ENCODE peak calls at places on chromosomes 5 and 9, in four cellular contexts. D is retinal pigment epithelial cell, Q is GM23248, U is upper lobe of left lung. G is an unnamed sample.

GRCh38 chr9:96327694-96328352 is 25.8 kb upstream of the HSD17B3 start:
- DNase-seq in D (no peak), Q (peak), U (no peak), G (peak)

GRCh38 chr5:169629847-169630548 is 7.1 kb upstream of the DOCK2 start:
- DNase-seq in Q (peak), U (no peak), D (peak), G (no peak)

GRCh38 chr9:121769939-121770338 is 118.5 kb downstream of the DAB2IP start:
- DNase-seq in U (no peak), Q (no peak), D (no peak), G (no peak)

GRCh38 chr9:88378317-88378716 is 9.9 kb upstream of the SPIN1 start:
- DNase-seq in D (no peak), Q (peak), U (no peak), G (no peak)

GRCh38 chr9:88660611-88661010 is 125.6 kb downstream of the NXNL2 start:
- DNase-seq in U (no peak), D (no peak), Q (peak), G (peak)

GRCh38 chr9:5688109-5688508 is 59.2 kb downstream of the RIC1 start:
- DNase-seq in U (no peak), Q (no peak), D (peak), G (no peak)

GRCh38 chr5:91016954-91017690 is 366.0 kb downstream of the ARRDC3 start:
- DNase-seq in Q (peak), D (no peak), U (no peak), G (no peak)

GRCh38 chr9:137509198-137509597 is 41.0 kb downstream of the PNPLA7 start:
- DNase-seq in D (no peak), U (no peak), Q (no peak), G (no peak)

GRCh38 chr9:114401344-114401743 is 13.6 kb upstream of the AKNA start:
- DNase-seq in Q (no peak), D (no peak), U (no peak), G (no peak)

GRCh38 chr9:129750010-129750409 is 2.8 kb downstream of the PTGES start:
- DNase-seq in Q (peak), D (peak), U (no peak), G (no peak)

GRCh38 chr9:573551-574410 is 267.7 kb upstream of the DMRT1 start:
- DNase-seq in Q (no peak), U (no peak), D (peak), G (no peak)

GRCh38 chr9:77731930-77732329 is 83.8 kb upstream of the GNA14 start:
- DNase-seq in U (no peak), Q (no peak), D (peak), G (no peak)

GRCh38 chr5:77651343-77651742 is 12.8 kb upstream of the OTP start:
- DNase-seq in Q (no peak), D (no peak), U (no peak), G (no peak)

GRCh38 chr5:51500-51823 is 40.5 kb upstream of the PLEKHG4B start:
- DNase-seq in D (no peak), U (peak), Q (no peak), G (no peak)

GRCh38 chr9:104313396-104314110 is 190.5 kb upstream of the OR13F1 start:
- DNase-seq in U (no peak), D (no peak), Q (no peak), G (no peak)

GRCh38 chr5:69335341-69335975 is 2.9 kb upstream of the CCDC125 start:
- DNase-seq in U (no peak), Q (peak), D (no peak), G (no peak)

GRCh38 chr9:92097997-92098482 is 17.2 kb downstream of the SPTLC1 start:
- DNase-seq in D (peak), Q (no peak), U (peak), G (no peak)

GRCh38 chr5:60007724-60008123 is 114.2 kb upstream of the PDE4D start:
- DNase-seq in U (no peak), Q (no peak), D (no peak), G (no peak)

GRCh38 chr9:107141967-107142366 is 141.1 kb upstream of the RAD23B start:
- DNase-seq in D (no peak), Q (peak), U (no peak), G (peak)

GRCh38 chr5:92822183-92822582 is 758.8 kb downstream of the NR2F1-AS1 start:
- DNase-seq in Q (no peak), U (no peak), D (no peak), G (no peak)

GRCh38 chr5:177432905-177433657 is 6.6 kb downstream of the GRK6 start:
- DNase-seq in D (no peak), Q (no peak), U (no peak), G (no peak)

GRCh38 chr9:120998111-120998510 is 52.0 kb downstream of the C5 start:
- DNase-seq in D (no peak), Q (no peak), U (no peak), G (no peak)

GRCh38 chr9:21294325-21294724 is 10.8 kb downstream of the IFNA5 start:
- DNase-seq in D (peak), U (no peak), Q (peak), G (no peak)

GRCh38 chr5:151081426-151082273 is 816 bp upstream of the TNIP1 start:
- DNase-seq in U (no peak), D (no peak), Q (peak), G (no peak)

GRCh38 chr5:139574641-139575312 is 13.6 kb downstream of the UBE2D2 start:
- DNase-seq in Q (peak), D (no peak), U (no peak), G (peak)

GRCh38 chr5:170182461-170182860 is 50.3 kb upstream of the C5orf58 start:
- DNase-seq in D (no peak), Q (no peak), U (no peak), G (no peak)

GRCh38 chr5:135242496-135243193 is 156.4 kb downstream of the MACROH2A1 start:
- DNase-seq in U (no peak), D (no peak), Q (peak), G (no peak)

GRCh38 chr5:147504535-147504934 is 5.3 kb downstream of the DPYSL3 start:
- DNase-seq in U (no peak), D (no peak), Q (peak), G (no peak)

GRCh38 chr9:111728617-111729366 is 65.9 kb downstream of the SHOC1 start:
- DNase-seq in D (peak), U (no peak), Q (peak), G (no peak)

GRCh38 chr5:152124413-152125082 is 199.9 kb upstream of the GLRA1 start:
- DNase-seq in U (peak), D (no peak), Q (no peak), G (no peak)

GRCh38 chr5:87340716-87341115 is 72.0 kb downstream of the CCNH start:
- DNase-seq in U (no peak), Q (no peak), D (no peak), G (peak)

GRCh38 chr9:123470991-123471770 is 115.2 kb downstream of the CRB2 start:
- DNase-seq in Q (no peak), D (no peak), U (no peak), G (no peak)

GRCh38 chr5:113213551-113213971 is 221.2 kb downstream of the TSSK1B start:
- DNase-seq in D (no peak), U (no peak), Q (no peak), G (no peak)

GRCh38 chr9:108017671-108018070 is 528.1 kb upstream of the KLF4 start:
- DNase-seq in D (no peak), Q (no peak), U (no peak), G (no peak)

GRCh38 chr5:73103885-73104284 is 16.5 kb upstream of the TMEM171 start:
- DNase-seq in Q (no peak), D (no peak), U (no peak), G (no peak)

GRCh38 chr5:95835682-95836405 is 13.3 kb upstream of the GLRX start:
- DNase-seq in U (no peak), D (no peak), Q (peak), G (no peak)

GRCh38 chr5:95838001-95838520 is 15.5 kb upstream of the GLRX start:
- DNase-seq in Q (no peak), D (no peak), U (no peak), G (no peak)

GRCh38 chr5:95838552-95838951 is 16.0 kb upstream of the GLRX start:
- DNase-seq in Q (no peak), D (no peak), U (no peak), G (no peak)

GRCh38 chr5:95837492-95837891 is 15.0 kb upstream of the GLRX start:
- DNase-seq in Q (no peak), U (no peak), D (no peak), G (no peak)

DNA sequence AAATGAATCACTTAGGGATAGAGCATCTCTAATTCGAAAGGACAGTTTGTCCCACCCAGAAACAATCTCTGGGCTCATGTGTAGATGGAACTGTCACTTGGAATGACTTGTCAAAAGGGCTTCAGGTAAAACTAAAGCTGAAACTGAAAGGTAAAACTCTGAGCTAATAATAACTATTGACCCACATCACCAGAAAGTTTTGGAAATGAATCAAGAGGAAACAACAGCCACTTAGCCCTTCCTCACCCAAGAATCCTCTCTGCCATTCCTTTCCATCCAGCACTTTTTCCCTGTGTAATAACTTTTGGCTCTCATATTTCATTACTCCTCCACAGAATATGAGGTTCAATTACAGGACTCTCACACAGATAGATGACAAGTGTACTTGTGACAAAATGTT is 14.0 kb upstream of the GLRX start:
- DNase-seq in Q (no peak), D (no peak), U (no peak), G (no peak)
- H3K4me3 ChIP-seq in Q (peak), D (no peak), U (no peak), G (no peak)

GRCh38 chr5:97037819-97038218 is 101.9 kb downstream of the LNPEP start:
- DNase-seq in U (no peak), Q (no peak), D (no peak), G (no peak)
- H3K4me3 ChIP-seq in U (no peak), Q (no peak), D (no peak), G (no peak)

GRCh38 chr9:127263664-127264063 is 910 bp upstream of the GARNL3 start:
- DNase-seq in U (no peak), D (no peak), Q (no peak), G (no peak)
- H3K4me3 ChIP-seq in U (no peak), D (no peak), Q (no peak), G (no peak)

GRCh38 chr9:27276182-27277030 is 20.5 kb downstream of the EQTN start:
- DNase-seq in D (peak), Q (peak), U (peak), G (peak)
- H3K4me3 ChIP-seq in D (no peak), Q (peak), U (no peak), G (no peak)

GRCh38 chr9:95057121-95057520 is 260.4 kb downstream of the FANCC start:
- DNase-seq in Q (no peak), D (no peak), U (peak), G (no peak)
- H3K4me3 ChIP-seq in Q (peak), D (no peak), U (no peak), G (no peak)

DNA sequence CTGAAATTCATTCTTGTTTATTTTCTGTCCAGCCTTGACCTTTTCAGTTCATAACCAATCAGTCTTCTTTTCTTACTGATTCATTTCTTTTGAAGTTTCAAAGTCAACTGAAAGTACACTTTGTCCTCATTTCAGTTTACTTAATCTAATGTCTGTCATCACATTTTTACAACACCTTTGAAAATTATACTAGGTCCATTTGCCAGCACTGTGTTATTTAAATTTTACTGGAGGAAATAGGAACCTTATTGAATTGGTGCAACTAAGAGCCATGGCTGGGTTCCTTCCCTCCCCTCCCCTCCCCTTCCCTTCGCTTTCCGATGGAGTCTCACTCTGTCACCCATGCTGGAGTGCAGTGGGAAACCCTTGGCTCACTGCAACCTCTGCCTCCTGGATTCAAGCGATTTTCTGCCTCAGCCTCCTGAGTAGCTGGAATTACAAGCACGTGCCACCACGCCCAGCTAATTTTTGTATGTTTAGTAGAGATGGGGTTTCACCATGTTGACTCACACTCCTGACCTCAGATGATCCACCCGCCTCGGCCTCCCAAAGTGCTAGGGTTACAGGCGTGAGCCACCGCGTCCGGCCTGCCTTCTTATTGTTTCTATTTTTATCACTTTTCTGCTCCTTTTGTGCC is 6.3 kb downstream of the RMI1 start:
- DNase-seq in Q (no peak), U (peak), D (no peak), G (no peak)
- H3K4me3 ChIP-seq in Q (no peak), U (no peak), D (no peak), G (no peak)

GRCh38 chr9:133955821-133956411 is 36.2 kb downstream of the VAV2 start:
- DNase-seq in D (no peak), Q (peak), U (peak), G (no peak)
- H3K4me3 ChIP-seq in D (no peak), Q (peak), U (no peak), G (no peak)

GRCh38 chr9:86413966-86414880 is 60.0 kb upstream of the TUT7 start:
- DNase-seq in U (no peak), Q (peak), D (no peak), G (no peak)
- H3K4me3 ChIP-seq in U (no peak), Q (no peak), D (no peak), G (no peak)

DNA sequence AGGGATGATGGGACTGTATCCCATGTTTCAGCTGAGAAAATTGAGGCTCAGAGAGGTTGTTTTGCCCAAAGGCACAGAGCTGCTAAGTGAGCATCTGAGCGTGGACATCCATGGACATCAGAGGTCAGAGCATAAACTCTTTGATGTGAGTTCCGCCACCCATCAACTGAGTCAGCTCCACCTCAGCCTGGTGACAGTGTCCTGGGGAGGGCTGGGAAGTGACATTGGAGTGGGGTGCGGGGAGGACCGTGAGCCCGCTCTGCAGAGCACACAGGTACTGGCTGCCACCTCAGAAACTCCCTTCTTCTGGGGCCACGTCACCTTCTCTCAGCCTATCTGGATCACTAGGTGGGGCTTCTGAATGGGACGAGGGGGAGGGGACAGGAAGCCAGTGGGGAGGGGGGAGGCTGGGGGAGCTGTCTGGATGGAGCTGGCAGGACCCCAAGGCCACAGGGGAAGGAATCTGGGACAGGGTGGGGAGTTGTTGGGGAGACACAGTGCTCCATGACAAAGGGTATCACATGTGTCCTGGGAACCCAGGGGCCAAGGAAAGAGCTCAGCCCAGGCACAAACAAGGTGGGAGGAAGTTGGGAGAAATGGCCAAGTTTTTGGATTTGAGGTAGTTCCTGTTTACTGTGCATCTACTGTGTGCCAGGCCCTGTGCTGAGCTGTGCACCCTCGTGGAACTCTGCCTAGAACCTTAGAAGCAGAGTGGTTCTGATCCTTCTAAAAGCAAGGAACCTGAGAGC is 2.5 kb downstream of the LAMC3 start:
- DNase-seq in Q (no peak), U (no peak), D (no peak), G (no peak)
- H3K4me3 ChIP-seq in Q (no peak), U (no peak), D (no peak), G (no peak)

DNA sequence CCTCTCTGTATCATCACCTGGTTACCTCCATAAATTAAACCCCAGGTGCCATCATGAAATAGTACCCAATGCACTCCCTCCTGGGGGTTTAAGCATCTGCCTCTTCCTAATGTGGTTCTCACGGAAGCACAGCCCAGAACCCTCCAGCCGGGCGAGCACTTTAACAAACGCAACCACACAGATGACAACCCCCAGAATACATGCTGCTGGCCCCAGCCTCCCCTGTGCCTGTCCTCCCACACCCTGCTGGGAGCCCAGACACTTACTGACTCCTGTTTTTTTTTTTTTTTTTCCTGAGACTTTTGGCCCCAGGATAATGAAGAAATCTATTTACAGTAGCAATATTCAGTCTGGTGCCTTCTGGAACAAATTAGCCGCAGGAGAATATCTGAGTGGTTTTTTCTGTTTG is 50.0 kb upstream of the COL5A1 start:
- DNase-seq in U (no peak), D (no peak), Q (peak), G (no peak)
- H3K4me3 ChIP-seq in U (no peak), D (no peak), Q (peak), G (no peak)